ENCODE peak calls at places on chromosomes 11 and 22, in five cellular contexts. P is SJSA1, T is heart left ventricle, H is astrocyte of the cerebellum, C is dorsolateral prefrontal cortex. W is an unnamed sample.

GRCh38 chr11:105007463-105007862 is 15.5 kb downstream of the CASP5 start:
- DNase-seq in P (no peak), C (no peak), T (no peak), H (no peak), W (no peak)

GRCh38 chr11:74138572-74138971 is 32.2 kb downstream of the C2CD3 start:
- DNase-seq in C (no peak), H (peak; percentile 97), T (peak; percentile 23), P (peak; percentile 81), W (peak; percentile 81)

GRCh38 chr11:126588630-126589491 is 233.4 kb downstream of the ST3GAL4 start:
- DNase-seq in P (no peak), T (no peak), C (no peak), H (no peak), W (no peak)

GRCh38 chr11:31809543-31809856 is 1.6 kb downstream of the PAX6 start:
- DNase-seq in H (no peak), T (no peak), C (no peak), P (no peak), W (no peak)

GRCh38 chr11:65069217-65069616 is 10.9 kb upstream of the NAALADL1 start:
- DNase-seq in P (no peak), C (no peak), T (no peak), H (no peak), W (no peak)

GRCh38 chr22:33357894-33358440 is 299.8 kb upstream of the SYN3 start:
- DNase-seq in H (no peak), T (no peak), P (no peak), C (no peak), W (no peak)

GRCh38 chr11:127106938-127107337 is 106.4 kb upstream of the KIRREL3 start:
- DNase-seq in C (no peak), H (no peak), P (no peak), T (no peak), W (no peak)

GRCh38 chr11:553949-554398 is 6.6 kb downstream of the LMNTD2 start:
- DNase-seq in C (no peak), T (no peak), H (no peak), P (no peak), W (no peak)

GRCh38 chr11:14861680-14862079 is 30.4 kb downstream of the CYP2R1 start:
- DNase-seq in P (no peak), H (no peak), C (no peak), T (no peak), W (no peak)

GRCh38 chr22:46810856-46811786 is 48.7 kb downstream of the TBC1D22A start:
- DNase-seq in C (no peak), T (no peak), P (no peak), H (no peak), W (no peak)

DNA sequence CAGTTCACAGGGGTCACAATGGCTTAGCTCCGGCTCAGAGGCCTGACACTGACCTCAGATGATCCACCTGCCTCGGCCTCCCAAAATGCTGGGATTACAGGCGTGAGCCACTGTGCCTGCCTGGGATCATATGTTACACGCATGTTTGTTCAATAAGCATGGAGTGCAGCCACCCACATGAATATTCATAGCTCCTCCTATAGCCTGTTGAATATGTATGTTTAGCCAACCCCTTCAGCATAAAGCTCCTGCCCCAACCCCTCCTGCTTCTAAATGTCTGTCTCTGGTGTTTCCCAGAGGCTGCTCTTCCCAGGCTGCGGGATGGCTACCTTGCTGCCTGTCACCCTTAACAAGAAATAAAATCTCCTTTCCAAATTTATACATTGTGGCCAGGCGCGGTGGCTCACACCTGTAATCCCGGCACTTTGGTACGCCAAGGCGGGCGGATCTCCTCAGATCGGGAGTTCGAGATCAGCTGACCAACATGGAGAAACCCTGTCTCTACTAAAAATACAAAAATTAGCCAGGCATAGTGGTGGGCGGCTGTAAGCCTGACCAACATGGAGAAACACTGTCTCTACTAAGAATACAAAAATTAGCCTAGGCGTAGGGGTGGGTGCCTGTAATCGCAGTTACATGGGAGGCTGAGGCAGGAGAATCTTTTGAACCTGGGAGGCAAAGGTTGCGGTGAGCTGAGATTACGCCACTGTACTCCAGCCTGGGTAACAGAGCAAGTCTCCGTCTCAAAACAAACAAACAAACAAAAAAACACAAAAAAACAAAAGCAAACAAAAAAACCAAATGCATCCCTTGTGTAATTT is 1.1 kb upstream of the APOBEC3F start:
- DNase-seq in H (no peak), P (no peak), C (no peak), T (no peak), W (no peak)
- H3K4me3 ChIP-seq in H (no peak overlapping the region), P (no peak overlapping the region), C (no peak overlapping the region), T (peak overlapping the region; percentile 79), W (no peak overlapping the region)

GRCh38 chr11:10450451-10451398 is 4.3 kb upstream of the AMPD3 start:
- DNase-seq in C (no peak), T (no peak), H (no peak), P (no peak), W (no peak)
- H3K4me3 ChIP-seq in C (peak overlapping the region; percentile 78), T (peak overlapping the region; percentile 52), H (peak overlapping the region; percentile 38), P (no peak overlapping the region), W (peak overlapping the region; percentile 70)

GRCh38 chr11:63918576-63919171 is 1.7 kb upstream of the RCOR2 start:
- DNase-seq in P (no peak), C (no peak), H (no peak), T (no peak), W (no peak)
- H3K4me3 ChIP-seq in P (no peak overlapping the region), C (peak overlapping the region; percentile 58), H (no peak overlapping the region), T (peak overlapping the region; percentile 64), W (no peak overlapping the region)

DNA sequence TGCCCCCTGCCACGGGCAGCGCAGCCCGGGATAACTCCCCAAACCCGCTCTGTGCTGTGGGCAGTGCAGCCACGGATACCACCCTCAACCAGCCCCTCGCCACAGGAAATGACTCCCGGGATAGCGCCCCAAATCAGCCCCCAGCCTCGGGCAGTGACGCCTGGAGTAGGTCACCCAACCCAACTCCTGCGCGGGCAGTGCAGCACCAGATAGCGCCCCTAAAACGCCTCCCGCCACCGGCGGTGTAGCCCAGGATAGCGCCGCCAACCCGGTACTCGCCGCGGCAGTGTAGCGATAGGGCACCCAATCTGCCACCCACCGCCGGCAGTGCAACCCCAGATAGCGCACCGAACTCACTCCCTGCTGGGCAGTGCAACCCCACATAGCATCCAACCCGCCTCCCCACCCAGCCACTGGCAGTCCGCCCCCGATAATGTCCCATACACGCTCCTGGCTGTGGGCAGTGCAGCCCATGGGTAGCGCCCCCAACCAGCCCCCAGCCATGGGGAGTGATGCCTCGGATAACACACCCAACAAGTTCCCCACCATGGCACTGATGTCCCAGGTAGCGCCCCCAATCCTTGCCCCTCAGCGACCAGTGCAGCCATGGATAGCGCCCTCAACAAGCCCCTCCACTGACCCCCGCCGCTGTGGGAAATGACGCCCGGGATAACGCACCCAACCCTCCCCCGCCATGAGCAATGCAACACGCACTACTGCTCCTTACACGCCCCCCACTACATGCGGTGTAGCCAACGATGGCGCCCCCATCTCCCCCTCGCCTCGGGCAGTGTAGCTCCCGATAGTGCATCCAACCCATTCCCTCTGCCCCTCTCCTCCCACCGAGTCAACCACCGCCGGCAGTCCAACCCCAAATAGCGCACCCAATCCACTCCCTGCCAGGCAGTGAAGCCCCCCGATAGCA is 1.4 kb downstream of the RFPL2 start:
- DNase-seq in P (no peak), C (no peak), T (no peak), H (no peak), W (no peak)
- H3K4me3 ChIP-seq in P (no peak overlapping the region), C (peak overlapping the region; percentile 36), T (peak overlapping the region; percentile 31), H (peak overlapping the region; percentile 20), W (no peak overlapping the region)

W was measured in keratinocyte.